ENCODE peak calls at places on chromosomes 5 and 9, in five cellular contexts. W is nephron progenitor cell, Z is GM12865, I is cardiac fibroblast, A is mammary epithelial cell. J is an unnamed sample.

GRCh38 chr9:38309324-38310195 is 82.9 kb upstream of the ALDH1B1 start:
- DNase-seq in Z (no peak), I (no peak), A (peak), W (no peak), J (no peak)

GRCh38 chr9:38087934-38088925 is 19.2 kb upstream of the SHB start:
- DNase-seq in Z (peak), I (peak), A (peak), W (peak), J (peak)

GRCh38 chr5:27906911-27907590 is 868.7 kb upstream of the CDH9 start:
- DNase-seq in I (no peak), A (peak), W (no peak), Z (no peak), J (no peak)

GRCh38 chr5:14790220-14790619 is 81.4 kb downstream of the ANKH start:
- DNase-seq in W (no peak), I (peak), Z (no peak), A (no peak), J (no peak)

GRCh38 chr9:129775443-129775842 is 22.6 kb upstream of the PTGES start:
- DNase-seq in Z (no peak), W (no peak), A (no peak), I (no peak), J (no peak)

GRCh38 chr5:134592141-134592746 is 40.4 kb downstream of the SAR1B start:
- DNase-seq in W (no peak), A (peak), Z (peak), I (peak), J (peak)

GRCh38 chr5:15009420-15009819 is 137.8 kb upstream of the ANKH start:
- DNase-seq in Z (no peak), I (peak), A (peak), W (no peak), J (no peak)

GRCh38 chr9:125521462-125522327 is 185.3 kb downstream of the MAPKAP1 start:
- DNase-seq in Z (peak), I (peak), W (no peak), A (peak), J (no peak)

GRCh38 chr5:156380846-156381245 is 53.9 kb downstream of the SGCD start:
- DNase-seq in I (peak), Z (no peak), W (no peak), A (no peak), J (no peak)

GRCh38 chr5:79509244-79509880 is 4.6 kb downstream of the HOMER1 start:
- DNase-seq in A (no peak), W (no peak), Z (no peak), I (no peak), J (no peak)

GRCh38 chr5:42951847-42952411 is 88.2 kb downstream of the ANXA2R start:
- DNase-seq in I (peak), Z (peak), A (no peak), W (no peak), J (no peak)

GRCh38 chr5:59543826-59544442 is 349.6 kb downstream of the PDE4D start:
- DNase-seq in W (no peak), Z (no peak), I (peak), A (no peak), J (no peak)

GRCh38 chr9:92947268-92948031 is at the start of gene FGD3:
- DNase-seq in Z (no peak), W (peak), A (no peak), I (peak), J (peak)

GRCh38 chr5:13378073-13378472 is 566.4 kb downstream of the DNAH5 start:
- DNase-seq in A (peak), W (no peak), I (no peak), Z (no peak), J (no peak)

GRCh38 chr5:72379936-72380335 is 59.8 kb downstream of the PTCD2 start:
- DNase-seq in W (no peak), Z (no peak), I (peak), A (peak), J (no peak)

GRCh38 chr9:33453999-33454660 is 6.7 kb upstream of the AQP3 start:
- DNase-seq in I (no peak), W (no peak), A (no peak), Z (peak), J (no peak)

GRCh38 chr9:89359018-89359417 is 40.7 kb downstream of the SECISBP2 start:
- DNase-seq in W (no peak), A (no peak), Z (no peak), I (no peak), J (no peak)

GRCh38 chr9:68708089-68708488 is 3.0 kb downstream of the PIP5K1B start:
- DNase-seq in I (no peak), Z (no peak), A (no peak), W (no peak), J (no peak)

DNA sequence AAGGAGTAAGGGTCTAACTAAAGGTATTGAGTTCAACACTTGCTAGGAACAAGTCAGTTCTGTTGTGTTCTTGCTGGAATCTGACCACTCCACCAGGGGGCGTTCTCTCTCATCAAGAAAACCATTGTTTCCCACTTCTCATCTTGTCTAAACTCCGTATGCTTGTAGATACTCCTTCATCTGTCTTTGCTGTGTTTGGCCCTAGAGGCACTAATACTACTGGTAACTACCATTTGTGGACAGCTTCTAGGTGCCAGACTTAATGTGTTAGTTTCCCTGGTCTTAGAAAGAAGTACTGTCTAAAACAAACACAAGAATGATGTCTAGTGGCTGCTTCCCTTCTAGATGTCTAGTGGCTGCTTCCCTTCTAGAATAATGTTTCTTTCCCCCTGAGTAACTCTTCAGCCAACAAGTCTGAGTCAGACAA is 18.7 kb upstream of the PTPDC1 start:
- DNase-seq in W (peak), I (peak), Z (peak), A (peak), J (no peak)
- TF ChIP-seq CTCF in W (peak), I (peak), Z (peak), A (peak), J (peak)

GRCh38 chr9:134314950-134315715 is 11.1 kb upstream of the RXRA start:
- DNase-seq in W (peak), I (no peak), Z (no peak), A (no peak), J (no peak)
- TF ChIP-seq CTCF in W (no peak), I (no peak), Z (no peak), A (no peak), J (no peak)

DNA sequence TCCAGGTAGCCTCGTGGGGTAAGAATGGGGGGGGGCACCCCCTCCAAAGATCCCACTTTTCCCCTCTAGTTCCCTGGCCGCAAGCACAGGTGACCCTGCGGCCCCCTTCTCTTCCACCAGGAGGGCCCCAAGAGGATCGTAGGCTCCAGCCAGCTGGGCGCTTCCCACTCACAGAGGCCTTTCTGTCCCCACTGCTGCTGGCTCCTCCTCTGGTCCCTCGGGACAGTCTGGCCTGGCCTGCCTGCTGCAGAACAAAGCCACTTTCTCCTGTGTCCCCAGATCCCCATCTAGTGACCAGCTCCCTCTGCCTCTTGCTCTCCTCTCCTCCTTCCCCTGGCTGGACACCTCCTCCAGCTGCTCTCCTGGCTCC is 534 bp upstream of the SAPCD2 start:
- DNase-seq in I (no peak), W (peak), Z (no peak), A (no peak), J (no peak)
- TF ChIP-seq CTCF in I (no peak), W (peak), Z (no peak), A (peak), J (peak)

GRCh38 chr5:161846731-161847130 is 1.2 kb upstream of the GABRA1 start:
- DNase-seq in I (peak), W (peak), Z (peak), A (peak), J (no peak)

GRCh38 chr5:161850491-161850890 is 2.6 kb downstream of the GABRA1 start:
- DNase-seq in W (no peak), A (no peak), I (no peak), Z (no peak), J (no peak)

GRCh38 chr5:161847447-161847846 is 473 bp upstream of the GABRA1 start:
- DNase-seq in A (no peak), I (no peak), Z (no peak), W (no peak), J (no peak)

GRCh38 chr5:161847896-161848510 is at the start of gene GABRA1:
- DNase-seq in A (no peak), Z (no peak), I (no peak), W (peak), J (no peak)

GRCh38 chr5:161851691-161852299 is 3.9 kb downstream of the GABRA1 start:
- DNase-seq in Z (no peak), A (no peak), W (no peak), I (peak), J (no peak)
- TF ChIP-seq CTCF in Z (peak), A (peak), W (peak), I (peak), J (peak)

GRCh38 chr9:136020671-136021070 is 59.5 kb upstream of the UBAC1 start:
- DNase-seq in I (no peak), Z (no peak), A (no peak), W (no peak), J (peak)
- TF ChIP-seq CTCF in I (no peak), Z (no peak), A (no peak), W (no peak), J (no peak)

GRCh38 chr5:38500861-38501260 is 55.6 kb downstream of the LIFR start:
- DNase-seq in I (peak), A (peak), Z (no peak), W (no peak), J (no peak)

GRCh38 chr5:38494175-38494574 is 62.3 kb downstream of the LIFR start:
- DNase-seq in A (no peak), I (no peak), Z (no peak), W (no peak), J (no peak)

DNA sequence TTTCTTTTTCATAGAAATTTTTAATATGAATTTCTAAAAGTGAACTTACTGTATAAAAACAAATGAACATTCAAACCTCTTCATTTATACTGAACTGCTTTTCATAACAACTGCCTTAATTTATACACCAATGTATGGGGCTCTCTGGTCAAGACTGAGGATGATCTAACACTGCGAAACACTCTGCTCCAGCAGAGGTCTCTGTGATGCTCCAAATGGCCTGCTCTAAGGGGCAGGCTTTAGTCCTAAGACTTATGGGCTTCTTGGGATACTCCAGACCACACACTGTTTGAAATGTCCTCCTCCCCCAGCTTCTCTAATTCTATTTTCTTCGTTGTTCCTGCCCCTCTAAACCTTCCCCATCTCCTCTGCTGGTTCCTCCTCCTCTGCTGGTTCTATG is 58.5 kb downstream of the LIFR start:
- DNase-seq in I (peak), A (no peak), Z (no peak), W (no peak), J (no peak)
- TF ChIP-seq CTCF in I (peak), A (no peak), Z (no peak), W (no peak), J (no peak)

GRCh38 chr9:119667163-119667562 is 297.9 kb upstream of the BRINP1 start:
- DNase-seq in A (no peak), W (no peak), I (no peak), Z (no peak), J (no peak)
- TF ChIP-seq CTCF in A (no peak), W (no peak), I (no peak), Z (no peak), J (no peak)

GRCh38 chr5:56712895-56713565 is 102.3 kb upstream of the MAP3K1 start:
- DNase-seq in A (no peak), W (no peak), Z (no peak), I (no peak), J (no peak)

GRCh38 chr5:56711191-56711590 is 104.2 kb upstream of the MAP3K1 start:
- DNase-seq in Z (no peak), A (peak), W (no peak), I (peak), J (no peak)

GRCh38 chr5:56717253-56717987 is 97.9 kb upstream of the MAP3K1 start:
- DNase-seq in A (peak), I (no peak), W (no peak), Z (no peak), J (no peak)

GRCh38 chr5:56715996-56716395 is 99.4 kb upstream of the MAP3K1 start:
- DNase-seq in W (no peak), Z (no peak), I (no peak), A (no peak), J (no peak)
- TF ChIP-seq CTCF in W (no peak), Z (no peak), I (no peak), A (no peak), J (no peak)